ENCODE peak calls at places on chromosomes 5 and 9, in seven cellular contexts. One of them, this sample, is unnamed.

GRCh38 chr9:16726718-16727451 is 143.6 kb downstream of the BNC2 start:
- DNase-seq in left ventricle myocardium inferior: peak
- DNase-seq in astrocyte: peak
- DNase-seq in transverse colon: peak
- DNase-seq in stomach: peak
- DNase-seq in uterus: peak
- DNase-seq in heart left ventricle: peak
- DNase-seq in this sample: peak

GRCh38 chr9:22158983-22159382 is 149.9 kb upstream of the CDKN2B start:
- DNase-seq in stomach: peak
- DNase-seq in astrocyte: peak
- DNase-seq in transverse colon: peak
- DNase-seq in uterus: peak
- DNase-seq in left ventricle myocardium inferior: peak
- DNase-seq in heart left ventricle: no peak
- DNase-seq in this sample: no peak

GRCh38 chr9:76521906-76522305 is 62.9 kb downstream of the GCNT1 start:
- DNase-seq in astrocyte: no peak
- DNase-seq in heart left ventricle: no peak
- DNase-seq in left ventricle myocardium inferior: no peak
- DNase-seq in uterus: no peak
- DNase-seq in stomach: no peak
- DNase-seq in transverse colon: no peak
- DNase-seq in this sample: no peak

GRCh38 chr5:163404364-163404763 is 33.0 kb upstream of the CCNG1 start:
- DNase-seq in left ventricle myocardium inferior: no peak
- DNase-seq in heart left ventricle: no peak
- DNase-seq in stomach: no peak
- DNase-seq in transverse colon: no peak
- DNase-seq in astrocyte: no peak
- DNase-seq in uterus: no peak
- DNase-seq in this sample: no peak

GRCh38 chr9:96557921-96558320 is 61.7 kb downstream of the CDC14B start:
- DNase-seq in transverse colon: no peak
- DNase-seq in heart left ventricle: no peak
- DNase-seq in uterus: no peak
- DNase-seq in stomach: no peak
- DNase-seq in astrocyte: no peak
- DNase-seq in left ventricle myocardium inferior: no peak
- DNase-seq in this sample: no peak

GRCh38 chr5:155514105-155514563 is 500.6 kb downstream of the KIF4B start:
- DNase-seq in stomach: no peak
- DNase-seq in uterus: no peak
- DNase-seq in astrocyte: no peak
- DNase-seq in left ventricle myocardium inferior: no peak
- DNase-seq in heart left ventricle: no peak
- DNase-seq in transverse colon: no peak
- DNase-seq in this sample: no peak

GRCh38 chr9:90873422-90873821 is 71.8 kb downstream of the SYK start:
- DNase-seq in uterus: no peak
- DNase-seq in heart left ventricle: no peak
- DNase-seq in transverse colon: no peak
- DNase-seq in astrocyte: no peak
- DNase-seq in left ventricle myocardium inferior: no peak
- DNase-seq in stomach: no peak
- DNase-seq in this sample: no peak

GRCh38 chr9:109017061-109017460 is 3.8 kb upstream of the CTNNAL1 start:
- DNase-seq in transverse colon: no peak
- DNase-seq in left ventricle myocardium inferior: no peak
- DNase-seq in astrocyte: no peak
- DNase-seq in heart left ventricle: no peak
- DNase-seq in stomach: no peak
- DNase-seq in uterus: no peak
- DNase-seq in this sample: no peak

GRCh38 chr5:31983851-31984250 is 190.3 kb downstream of the GOLPH3 start:
- DNase-seq in left ventricle myocardium inferior: no peak
- DNase-seq in stomach: no peak
- DNase-seq in uterus: peak
- DNase-seq in heart left ventricle: no peak
- DNase-seq in astrocyte: peak
- DNase-seq in transverse colon: no peak
- DNase-seq in this sample: no peak

GRCh38 chr9:76526026-76526425 is 67.0 kb downstream of the GCNT1 start:
- DNase-seq in transverse colon: no peak
- DNase-seq in stomach: no peak
- DNase-seq in uterus: no peak
- DNase-seq in left ventricle myocardium inferior: no peak
- DNase-seq in astrocyte: no peak
- DNase-seq in heart left ventricle: no peak
- DNase-seq in this sample: no peak

GRCh38 chr5:134175874-134176522 is 752 bp downstream of the SKP1 start:
- DNase-seq in stomach: peak
- DNase-seq in left ventricle myocardium inferior: peak
- DNase-seq in astrocyte: peak
- DNase-seq in heart left ventricle: peak
- DNase-seq in uterus: no peak
- DNase-seq in transverse colon: no peak
- DNase-seq in this sample: no peak

GRCh38 chr9:94874316-94874715 is 147.8 kb downstream of the AOPEP start:
- DNase-seq in left ventricle myocardium inferior: no peak
- DNase-seq in transverse colon: no peak
- DNase-seq in heart left ventricle: no peak
- DNase-seq in astrocyte: peak
- DNase-seq in stomach: no peak
- DNase-seq in uterus: no peak
- DNase-seq in this sample: no peak

GRCh38 chr9:98315551-98316060 is 60.2 kb upstream of the TBC1D2 start:
- DNase-seq in heart left ventricle: peak
- DNase-seq in stomach: peak
- DNase-seq in transverse colon: peak
- DNase-seq in left ventricle myocardium inferior: peak
- DNase-seq in uterus: peak
- DNase-seq in astrocyte: peak
- DNase-seq in this sample: peak

GRCh38 chr5:80097516-80097915 is 62.4 kb downstream of the THBS4 start:
- DNase-seq in uterus: no peak
- DNase-seq in heart left ventricle: no peak
- DNase-seq in left ventricle myocardium inferior: no peak
- DNase-seq in stomach: no peak
- DNase-seq in transverse colon: no peak
- DNase-seq in astrocyte: no peak
- DNase-seq in this sample: no peak

GRCh38 chr9:83274787-83275186 is 211.8 kb upstream of the RASEF start:
- DNase-seq in astrocyte: no peak
- DNase-seq in uterus: no peak
- DNase-seq in stomach: no peak
- DNase-seq in transverse colon: no peak
- DNase-seq in heart left ventricle: no peak
- DNase-seq in left ventricle myocardium inferior: no peak
- DNase-seq in this sample: no peak

GRCh38 chr9:105405514-105406131 is 42.2 kb upstream of the FSD1L start:
- DNase-seq in heart left ventricle: no peak
- DNase-seq in stomach: no peak
- DNase-seq in astrocyte: peak
- DNase-seq in uterus: no peak
- DNase-seq in transverse colon: no peak
- DNase-seq in left ventricle myocardium inferior: no peak
- DNase-seq in this sample: no peak

GRCh38 chr5:68336200-68336599 is 120.6 kb downstream of the PIK3R1 start:
- DNase-seq in transverse colon: no peak
- DNase-seq in heart left ventricle: no peak
- DNase-seq in astrocyte: no peak
- DNase-seq in left ventricle myocardium inferior: no peak
- DNase-seq in stomach: no peak
- DNase-seq in uterus: no peak
- DNase-seq in this sample: no peak

GRCh38 chr9:13817754-13818278 is 496.1 kb downstream of the NFIB start:
- DNase-seq in heart left ventricle: no peak
- DNase-seq in astrocyte: peak
- DNase-seq in left ventricle myocardium inferior: no peak
- DNase-seq in stomach: no peak
- DNase-seq in uterus: no peak
- DNase-seq in transverse colon: no peak
- DNase-seq in this sample: no peak

GRCh38 chr9:131238402-131239021 is 37.8 kb downstream of the FAM78A start:
- DNase-seq in uterus: no peak
- DNase-seq in astrocyte: peak
- DNase-seq in left ventricle myocardium inferior: peak
- DNase-seq in heart left ventricle: no peak
- DNase-seq in stomach: no peak
- DNase-seq in transverse colon: no peak
- DNase-seq in this sample: no peak

GRCh38 chr9:88835038-88835466 is 156.2 kb upstream of the S1PR3 start:
- DNase-seq in stomach: no peak
- DNase-seq in heart left ventricle: no peak
- DNase-seq in astrocyte: peak
- DNase-seq in uterus: no peak
- DNase-seq in left ventricle myocardium inferior: no peak
- DNase-seq in transverse colon: no peak
- DNase-seq in this sample: no peak

GRCh38 chr9:5355817-5356216 is 16.1 kb upstream of the RLN1 start:
- DNase-seq in heart left ventricle: no peak
- DNase-seq in stomach: no peak
- DNase-seq in uterus: no peak
- DNase-seq in transverse colon: no peak
- DNase-seq in left ventricle myocardium inferior: no peak
- DNase-seq in astrocyte: no peak
- DNase-seq in this sample: no peak

DNA sequence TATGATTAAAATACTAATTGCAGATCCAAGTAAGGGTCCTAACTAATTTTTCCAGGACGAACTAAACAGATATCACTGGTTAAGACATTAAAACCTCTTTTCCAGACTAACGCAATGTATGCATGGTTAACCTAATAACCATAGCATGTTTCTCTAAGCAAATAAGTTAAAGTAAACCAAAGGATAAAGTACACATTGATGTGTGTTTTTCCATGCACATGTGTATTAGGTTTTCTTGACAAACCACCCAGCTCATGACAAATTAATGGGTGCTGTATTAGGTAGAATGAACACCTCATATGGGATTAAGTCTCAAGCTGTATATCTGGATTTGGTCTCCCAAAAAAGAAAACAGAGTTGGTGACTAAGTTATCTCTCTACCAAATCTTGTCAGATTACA is 45.6 kb downstream of the ANKH start:
- DNase-seq in stomach: no peak
- DNase-seq in uterus: no peak
- DNase-seq in left ventricle myocardium inferior: no peak
- DNase-seq in transverse colon: no peak
- DNase-seq in astrocyte: no peak
- DNase-seq in heart left ventricle: no peak
- DNase-seq in this sample: no peak
- TF ChIP-seq CTCF in stomach: no peak
- TF ChIP-seq CTCF in uterus: no peak
- TF ChIP-seq CTCF in left ventricle myocardium inferior: no peak
- TF ChIP-seq CTCF in transverse colon: no peak
- TF ChIP-seq CTCF in astrocyte: no peak
- TF ChIP-seq CTCF in heart left ventricle: no peak
- TF ChIP-seq CTCF in this sample: no peak

DNA sequence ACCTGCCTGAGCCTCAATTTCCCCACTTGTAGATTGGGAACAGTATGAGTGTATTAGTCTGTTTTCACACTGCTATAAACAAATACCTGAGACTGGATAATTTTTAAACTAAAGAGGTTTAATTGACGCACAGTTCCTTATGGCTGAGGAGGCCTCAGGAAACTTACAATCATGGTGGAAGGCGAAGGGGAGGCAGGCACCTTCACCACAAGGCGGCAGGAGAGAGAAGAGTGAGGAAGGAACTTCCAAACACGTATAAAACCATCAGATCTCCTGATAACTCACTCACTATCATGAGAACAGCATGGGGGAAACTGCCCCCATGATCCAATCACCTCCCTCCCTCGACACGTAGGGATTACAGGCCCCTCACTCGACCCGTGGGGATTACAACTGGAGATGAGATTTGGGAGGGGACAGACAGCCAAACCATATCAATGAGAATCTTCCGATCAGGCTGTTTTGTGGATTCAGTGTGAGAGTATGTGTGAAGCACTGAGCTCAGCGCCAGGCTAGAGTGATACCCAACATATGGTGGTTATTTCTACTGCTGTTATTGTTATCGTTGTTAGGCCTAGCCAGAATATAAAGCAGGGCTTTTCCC is 14.6 kb upstream of the LMX1B start:
- DNase-seq in uterus: no peak
- DNase-seq in heart left ventricle: no peak
- DNase-seq in left ventricle myocardium inferior: no peak
- DNase-seq in stomach: no peak
- DNase-seq in astrocyte: no peak
- DNase-seq in transverse colon: no peak
- DNase-seq in this sample: no peak
- TF ChIP-seq CTCF in uterus: no peak
- TF ChIP-seq CTCF in heart left ventricle: no peak
- TF ChIP-seq CTCF in left ventricle myocardium inferior: no peak
- TF ChIP-seq CTCF in stomach: no peak
- TF ChIP-seq CTCF in astrocyte: no peak
- TF ChIP-seq CTCF in transverse colon: no peak
- TF ChIP-seq CTCF in this sample: peak

GRCh38 chr9:124037790-124038189 is 26.2 kb downstream of the LHX2 start:
- DNase-seq in uterus: no peak
- DNase-seq in left ventricle myocardium inferior: no peak
- DNase-seq in astrocyte: no peak
- DNase-seq in stomach: no peak
- DNase-seq in transverse colon: no peak
- DNase-seq in heart left ventricle: no peak
- DNase-seq in this sample: no peak
- TF ChIP-seq CTCF in uterus: no peak
- TF ChIP-seq CTCF in left ventricle myocardium inferior: no peak
- TF ChIP-seq CTCF in astrocyte: no peak
- TF ChIP-seq CTCF in stomach: no peak
- TF ChIP-seq CTCF in transverse colon: no peak
- TF ChIP-seq CTCF in heart left ventricle: no peak
- TF ChIP-seq CTCF in this sample: no peak

DNA sequence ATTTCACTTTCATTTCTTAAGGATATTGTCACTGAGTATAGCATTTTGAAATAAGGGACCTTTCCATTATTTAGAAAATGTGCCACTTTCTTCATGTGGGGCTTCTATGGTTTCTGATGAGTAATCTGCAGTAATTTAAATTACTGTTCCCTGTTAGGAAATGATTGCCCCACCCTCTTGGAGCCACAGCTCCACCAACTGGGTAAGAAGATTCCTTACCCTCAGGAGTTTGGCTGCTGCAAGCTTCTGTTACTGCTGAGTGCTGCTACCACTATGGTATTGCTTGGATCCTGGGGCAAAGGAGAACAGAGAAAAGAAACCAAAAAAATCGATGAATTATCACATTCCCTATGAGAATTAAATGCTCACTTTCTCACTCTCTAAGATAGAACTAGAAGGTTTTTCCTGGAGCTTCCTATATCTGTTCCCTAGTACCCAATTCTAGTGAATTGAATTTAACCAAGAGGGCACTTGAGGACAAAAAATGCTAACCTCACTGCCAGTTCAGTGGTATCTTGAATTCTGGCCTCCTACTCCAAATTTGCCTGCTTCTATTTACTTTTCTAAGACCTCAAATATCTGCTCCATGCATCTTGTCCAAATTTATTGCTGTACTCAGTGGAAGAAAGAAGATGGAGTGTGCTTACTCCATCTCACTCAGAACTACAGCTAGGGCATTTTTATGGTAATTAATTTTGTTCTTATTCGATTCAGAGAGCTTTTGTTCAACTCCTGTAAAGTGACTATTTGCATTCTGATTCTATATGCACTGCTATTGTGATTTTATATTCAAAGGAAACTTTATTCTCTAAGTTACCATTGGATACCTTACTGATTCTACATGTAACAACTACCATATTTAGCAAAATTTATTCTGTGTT is 2111.4 kb downstream of the MAT2B start:
- DNase-seq in left ventricle myocardium inferior: no peak
- DNase-seq in transverse colon: no peak
- DNase-seq in heart left ventricle: no peak
- DNase-seq in uterus: no peak
- DNase-seq in astrocyte: peak
- DNase-seq in stomach: no peak
- DNase-seq in this sample: no peak
- TF ChIP-seq CTCF in left ventricle myocardium inferior: no peak
- TF ChIP-seq CTCF in transverse colon: no peak
- TF ChIP-seq CTCF in heart left ventricle: no peak
- TF ChIP-seq CTCF in uterus: no peak
- TF ChIP-seq CTCF in astrocyte: no peak
- TF ChIP-seq CTCF in stomach: no peak
- TF ChIP-seq CTCF in this sample: no peak

This sample was measured in type B pancreatic cell.